ENCODE peak calls at places on chromosome 7, in four cellular contexts. W is BJ, U is T-helper 2 cell, Q is HT1080. G is an unnamed sample.

GRCh38 chr7:38318803-38319416 is 45.5 kb upstream of the TARP start:
- DNase-seq in W (peak), U (no peak), Q (peak), G (peak)

GRCh38 chr7:73892003-73892975 is 31.3 kb downstream of the TMEM270 start:
- DNase-seq in W (no peak), U (no peak), Q (peak), G (no peak)

GRCh38 chr7:128957613-128958012 is 19.9 kb downstream of the IRF5 start:
- DNase-seq in W (no peak), U (no peak), Q (no peak), G (no peak)

GRCh38 chr7:27939893-27940292 is 199.9 kb downstream of the TAX1BP1 start:
- DNase-seq in W (no peak), U (no peak), Q (no peak), G (no peak)

GRCh38 chr7:115252461-115252860 is 330.6 kb downstream of the MDFIC start:
- DNase-seq in W (no peak), U (no peak), Q (no peak), G (no peak)

GRCh38 chr7:121436136-121436535 is 40.0 kb upstream of the FAM3C start:
- DNase-seq in W (no peak), U (no peak), Q (no peak), G (no peak)

GRCh38 chr7:25496394-25497103 is 268.3 kb upstream of the NPVF start:
- DNase-seq in W (no peak), U (no peak), Q (no peak), G (no peak)

GRCh38 chr7:136874393-136875032 is 6.1 kb downstream of the CHRM2 start:
- DNase-seq in W (no peak), U (no peak), Q (no peak), G (no peak)

GRCh38 chr7:107039199-107039900 is 5.2 kb upstream of the PRKAR2B start:
- DNase-seq in W (no peak), U (no peak), Q (no peak), G (no peak)

GRCh38 chr7:52639981-52640380 is 395.5 kb upstream of the POM121L12 start:
- DNase-seq in W (no peak), U (no peak), Q (peak), G (no peak)

GRCh38 chr7:115600196-115600595 is 430.4 kb downstream of the TFEC start:
- DNase-seq in W (no peak), U (no peak), Q (no peak), G (no peak)

GRCh38 chr7:27147211-27148030 is at the start of gene HOXA6:
- DNase-seq in W (no peak), U (no peak), Q (no peak), G (no peak)

GRCh38 chr7:104552102-104552501 is 223.7 kb downstream of the LHFPL3 start:
- DNase-seq in W (no peak), U (no peak), Q (peak), G (peak)

GRCh38 chr7:1407883-1408282 is 51.4 kb downstream of the MICALL2 start:
- DNase-seq in W (no peak), U (no peak), Q (no peak), G (no peak)

GRCh38 chr7:130022115-130022514 is 29.1 kb downstream of the ZC3HC1 start:
- DNase-seq in W (no peak), U (no peak), Q (no peak), G (no peak)

GRCh38 chr7:111082351-111082750 is 8.6 kb upstream of the LRRN3 start:
- DNase-seq in W (peak), U (no peak), Q (no peak), G (no peak)

GRCh38 chr7:75727881-75728592 is 10.7 kb downstream of the HIP1 start:
- DNase-seq in W (no peak), U (no peak), Q (no peak), G (peak)

GRCh38 chr7:22346383-22347107 is 10.4 kb downstream of the RAPGEF5 start:
- DNase-seq in W (no peak), U (no peak), Q (no peak), G (no peak)

GRCh38 chr7:47285860-47286491 is 295.9 kb downstream of the TNS3 start:
- DNase-seq in W (peak), U (no peak), Q (no peak), G (no peak)

GRCh38 chr7:45178241-45179225 is 20.9 kb downstream of the RAMP3 start:
- DNase-seq in W (no peak), U (no peak), Q (peak), G (no peak)

GRCh38 chr7:25515876-25516275 is 287.6 kb upstream of the NPVF start:
- DNase-seq in W (no peak), U (no peak), Q (no peak), G (peak)

GRCh38 chr7:126079151-126079550 is 1149.5 kb upstream of the POT1 start:
- DNase-seq in W (no peak), U (no peak), Q (no peak), G (no peak)

GRCh38 chr7:47180268-47180826 is 401.6 kb downstream of the TNS3 start:
- DNase-seq in W (no peak), U (no peak), Q (peak), G (peak)

GRCh38 chr7:155184923-155185322 is 112.8 kb upstream of the INSIG1 start:
- DNase-seq in W (no peak), U (no peak), Q (no peak), G (no peak)

GRCh38 chr7:27133409-27134157 is 3.0 kb upstream of the HOXA4 start:
- DNase-seq in W (no peak), U (no peak), Q (no peak), G (no peak)

GRCh38 chr7:130912910-130913720 is 179.1 kb upstream of the KLF14 start:
- DNase-seq in W (peak), U (peak), Q (peak), G (peak)

GRCh38 chr7:158706710-158707590 is 2.3 kb upstream of the NCAPG2 start:
- DNase-seq in W (no peak), U (no peak), Q (no peak), G (no peak)

GRCh38 chr7:33201821-33202220 is 72.5 kb downstream of the BBS9 start:
- DNase-seq in W (no peak), U (no peak), Q (peak), G (no peak)

GRCh38 chr7:82697897-82698296 is 254.3 kb upstream of the CACNA2D1 start:
- DNase-seq in W (peak), U (no peak), Q (no peak), G (no peak)

GRCh38 chr7:48040944-48041664 is 5.8 kb downstream of the C7orf57 start:
- DNase-seq in W (no peak), U (no peak), Q (peak), G (no peak)

GRCh38 chr7:147640821-147641220 is 949.7 kb upstream of the C7orf33 start:
- DNase-seq in W (no peak), U (no peak), Q (no peak), G (no peak)

GRCh38 chr7:7946486-7946885 is 22.1 kb upstream of the GLCCI1 start:
- DNase-seq in W (no peak), U (no peak), Q (no peak), G (no peak)

GRCh38 chr7:158268851-158269535 is 318.6 kb downstream of the PTPRN2 start:
- DNase-seq in W (no peak), U (no peak), Q (no peak), G (no peak)

GRCh38 chr7:74254858-74255379 is 720 bp upstream of the RFC2 start:
- DNase-seq in W (no peak), U (no peak), Q (no peak), G (no peak)

G was measured in RWPE1.